ENCODE peak calls at places on chromosomes 11 and 22, in six cellular contexts. V is fibroblast of gingiva; R is left ventricle myocardium inferior; G is NCI-H1417 treated with DMSO at 0.1 percent for 48 hours; S is frontal cortex; M is stimulated activated naive CD8-positive, alpha-beta T cell treated with anti-CD3 and anti-CD28 coated beads, Interleukin-15, Interleukin-2, amounts not matched to agents 100 U/mL and 50 U/mL, for 24 hours. D is an unnamed sample.

GRCh38 chr22:18031670-18032454 is 7.5 kb upstream of the MICAL3 start:
- DNase-seq in V (peak; percentile 93), R (peak; percentile 26), G (no peak), S (no peak), M (no peak), D (no peak)

GRCh38 chr11:75350743-75351540 is 519 bp downstream of the ARRB1 start:
- DNase-seq in V (peak; percentile 26), R (peak; percentile 59), G (no peak), S (no peak), M (peak; percentile 56), D (no peak)

GRCh38 chr22:44505796-44506354 is 7.8 kb upstream of the RTL6 start:
- DNase-seq in V (no peak), R (no peak), G (no peak), S (no peak), M (no peak), D (no peak)

GRCh38 chr11:120740424-120740823 is 228.9 kb downstream of the GRIK4 start:
- DNase-seq in V (no peak), R (no peak), G (no peak), S (no peak), M (no peak), D (no peak)

GRCh38 chr22:42644422-42645340 is 4.3 kb upstream of the ATP5MGL start:
- DNase-seq in V (no peak), R (peak; percentile 67), G (no peak), S (peak; percentile 35), M (no peak), D (no peak)

GRCh38 chr11:44812971-44813370 is 86.2 kb downstream of the TSPAN18 start:
- DNase-seq in V (no peak), R (no peak), G (no peak), S (no peak), M (no peak), D (no peak)

GRCh38 chr11:86346513-86346912 is 28.2 kb upstream of the CCDC81 start:
- DNase-seq in V (no peak), R (no peak), G (no peak), S (no peak), M (no peak), D (no peak)

GRCh38 chr22:33710326-33710725 is 209.9 kb downstream of the LARGE1 start:
- DNase-seq in V (no peak), R (no peak), G (no peak), S (no peak), M (no peak), D (no peak)

GRCh38 chr11:121104223-121104831 is 3.3 kb downstream of the TECTA start:
- DNase-seq in V (no peak), R (peak; percentile 45), G (no peak), S (no peak), M (no peak), D (no peak)

GRCh38 chr22:37021710-37022482 is 2.4 kb downstream of the MPST start:
- DNase-seq in V (peak; percentile 14), R (peak; percentile 32), G (no peak), S (peak; percentile 63), M (peak; percentile 69), D (no peak)

GRCh38 chr22:47797546-47797945 is 1035.1 kb downstream of the TBC1D22A start:
- DNase-seq in V (no peak), R (no peak), G (no peak), S (no peak), M (no peak), D (no peak)

GRCh38 chr22:29951675-29952413 is 68.9 kb downstream of the MTMR3 start:
- DNase-seq in V (no peak), R (no peak), G (no peak), S (no peak), M (no peak), D (no peak)

GRCh38 chr11:77211040-77211451 is 83.0 kb downstream of the MYO7A start:
- DNase-seq in V (no peak), R (no peak), G (no peak), S (no peak), M (no peak), D (no peak)

GRCh38 chr22:48669226-48669625 is 1158.4 kb downstream of the BRD1 start:
- DNase-seq in V (no peak), R (no peak), G (no peak), S (no peak), M (no peak), D (no peak)

GRCh38 chr22:19120829-19121630 is 1.2 kb downstream of the DGCR2 start:
- DNase-seq in V (no peak), R (no peak), G (no peak), S (no peak), M (no peak), D (no peak)

GRCh38 chr11:134120143-134120850 is 51.4 kb downstream of the JAM3 start:
- DNase-seq in V (peak; percentile 95), R (peak; percentile 53), G (no peak), S (no peak), M (no peak), D (no peak)

GRCh38 chr22:44182591-44183588 is 2.2 kb downstream of the PARVG start:
- DNase-seq in V (no peak), R (peak; percentile 48), G (no peak), S (no peak), M (peak; percentile 65), D (no peak)

GRCh38 chr11:16047073-16047472 is 309.3 kb downstream of the SOX6 start:
- DNase-seq in V (no peak), R (no peak), G (no peak), S (no peak), M (no peak), D (no peak)

GRCh38 chr11:128240546-128240945 is 346.8 kb downstream of the ETS1 start:
- DNase-seq in V (peak; percentile 92), R (no peak), G (no peak), S (no peak), M (no peak), D (no peak)

GRCh38 chr22:17471901-17472566 is 91.3 kb upstream of the SLC25A18 start:
- DNase-seq in V (no peak), R (peak; percentile 26), G (no peak), S (no peak), M (no peak), D (no peak)

GRCh38 chr22:17131686-17132085 is 10.5 kb upstream of the TMEM121B start:
- DNase-seq in V (no peak), R (no peak), G (peak; percentile 8), S (no peak), M (no peak), D (no peak)

GRCh38 chr22:37904572-37905533 is 1.2 kb upstream of the MICALL1 start:
- DNase-seq in V (peak; percentile 96), R (peak; percentile 29), G (no peak), S (peak; percentile 40), M (peak; percentile 52), D (no peak)

GRCh38 chr22:49764151-49764581 is 63.5 kb downstream of the BRD1 start:
- DNase-seq in V (no peak), R (peak; percentile 13), G (no peak), S (no peak), M (no peak), D (no peak)

GRCh38 chr22:48632641-48633246 is 1194.9 kb downstream of the BRD1 start:
- DNase-seq in V (no peak), R (no peak), G (no peak), S (no peak), M (no peak), D (no peak)

GRCh38 chr11:8638300-8638699 is 44.2 kb downstream of the TRIM66 start:
- DNase-seq in V (no peak), R (no peak), G (no peak), S (no peak), M (no peak), D (no peak)

GRCh38 chr11:27716850-27717249 is 16.6 kb upstream of the BDNF start:
- DNase-seq in V (peak; percentile 53), R (no peak), G (no peak), S (no peak), M (no peak), D (no peak)

GRCh38 chr11:125410091-125410490 is 86.0 kb downstream of the FEZ1 start:
- DNase-seq in V (peak; percentile 10), R (no peak), G (no peak), S (no peak), M (no peak), D (no peak)

GRCh38 chr22:27919222-27919942 is at the start of gene PITPNB:
- DNase-seq in V (peak; percentile 98), R (peak; percentile 97), G (peak; percentile 49), S (peak; percentile 98), M (peak; percentile 100), D (peak; percentile 58)

GRCh38 chr11:69972351-69972802 is 105.7 kb upstream of the ANO1 start:
- DNase-seq in V (no peak), R (no peak), G (no peak), S (no peak), M (no peak), D (no peak)

D was measured in NCI-H187 treated with DMSO at 0.1 percent for 48 hours.